ENCODE peak calls at places on chromosomes 11 and 22, in seven cellular contexts. Y, C, D, P, E, W and N are unnamed samples.

GRCh38 chr11:66136752-66137123 is 66.7 kb downstream of the PACS1 start:
- DNase-seq in Y (peak; percentile 87), C (no peak), D (no peak), P (no peak), E (no peak), W (peak; percentile 37), N (no peak)

GRCh38 chr11:67032830-67033555 is 10.1 kb downstream of the SYT12 start:
- DNase-seq in Y (peak; percentile 94), C (no peak), D (no peak), P (no peak), E (peak; percentile 91), W (no peak), N (no peak)

GRCh38 chr22:35377735-35378134 is 3.2 kb upstream of the HMOX1 start:
- DNase-seq in Y (no peak), C (no peak), D (no peak), P (no peak), E (no peak), W (no peak), N (no peak)

GRCh38 chr11:78377625-78378418 is 39.8 kb downstream of the GAB2 start:
- DNase-seq in Y (no peak), C (no peak), D (no peak), P (no peak), E (no peak), W (no peak), N (no peak)

GRCh38 chr11:105553015-105553414 is 56.9 kb upstream of the GRIA4 start:
- DNase-seq in Y (peak; percentile 41), C (no peak), D (no peak), P (no peak), E (no peak), W (no peak), N (no peak)

GRCh38 chr11:102680945-102681344 is 24.6 kb downstream of the MMP27 start:
- DNase-seq in Y (no peak), C (no peak), D (no peak), P (no peak), E (no peak), W (no peak), N (no peak)

GRCh38 chr22:39498368-39498767 is 3.7 kb upstream of the MIEF1 start:
- DNase-seq in Y (no peak), C (no peak), D (no peak), P (no peak), E (no peak), W (no peak), N (no peak)

GRCh38 chr11:40388097-40388818 is 1071.2 kb downstream of the LRRC4C start:
- DNase-seq in Y (peak; percentile 70), C (no peak), D (no peak), P (no peak), E (no peak), W (no peak), N (no peak)

GRCh38 chr11:88175004-88175706 is at the start of gene RAB38:
- DNase-seq in Y (peak; percentile 21), C (peak; percentile 36), D (peak; percentile 50), P (no peak), E (peak; percentile 82), W (no peak), N (peak; percentile 88)

GRCh38 chr11:20097319-20098221 is 62.7 kb downstream of the DBX1 start:
- DNase-seq in Y (peak; percentile 93), C (no peak), D (no peak), P (no peak), E (no peak), W (no peak), N (no peak)

GRCh38 chr11:20090654-20091374 is 69.5 kb downstream of the DBX1 start:
- DNase-seq in Y (no peak), C (no peak), D (no peak), P (no peak), E (no peak), W (no peak), N (no peak)

GRCh38 chr11:20093775-20094174 is 66.5 kb downstream of the DBX1 start:
- DNase-seq in Y (peak; percentile 73), C (no peak), D (no peak), P (no peak), E (no peak), W (no peak), N (no peak)

GRCh38 chr11:20099527-20099926 is 60.7 kb downstream of the DBX1 start:
- DNase-seq in Y (no peak), C (no peak), D (no peak), P (no peak), E (no peak), W (no peak), N (no peak)

DNA sequence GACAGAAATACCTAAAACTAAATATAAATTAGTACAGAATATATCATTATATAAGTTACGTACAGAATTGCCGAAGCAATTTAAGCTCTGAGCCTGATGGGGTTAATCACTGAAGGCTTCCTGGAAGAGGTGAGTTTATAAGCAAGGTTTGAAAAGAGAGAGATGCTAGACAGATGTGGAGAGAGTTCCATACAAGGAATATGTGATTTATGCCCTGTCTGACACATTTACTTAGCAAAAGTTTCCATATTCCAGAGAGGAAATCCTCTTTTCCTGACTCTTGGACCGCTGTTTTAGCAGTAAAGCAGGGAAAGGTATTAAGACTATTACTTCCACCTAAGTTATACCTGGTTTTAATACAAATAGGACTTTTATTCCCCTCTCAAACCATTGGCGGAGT is 65.1 kb downstream of the DBX1 start:
- DNase-seq in Y (no peak), C (no peak), D (no peak), P (no peak), E (no peak), W (no peak), N (no peak)
- H3K36me3 ChIP-seq in Y (peaks cover 31% of the 10 kb centered on the region), C (no peaks in the 10 kb centered on the region), D (no peaks in the 10 kb centered on the region), P (no peaks in the 10 kb centered on the region), E (no peaks in the 10 kb centered on the region), W (peaks cover 91% of the 10 kb centered on the region), N (peaks cover 53% of the 10 kb centered on the region)

GRCh38 chr11:110230377-110230776 is 66.0 kb downstream of the RDX start:
- DNase-seq in Y (no peak), C (no peak), D (no peak), P (no peak), E (no peak), W (peak; percentile 3), N (no peak)
- H3K36me3 ChIP-seq in Y (peaks cover 18% of the 10 kb centered on the region), C (peaks cover 16% of the 10 kb centered on the region), D (no peaks in the 10 kb centered on the region), P (no peaks in the 10 kb centered on the region), E (peaks cover 4% of the 10 kb centered on the region), W (peaks cover 36% of the 10 kb centered on the region), N (peaks cover 79% of the 10 kb centered on the region)

GRCh38 chr11:130891326-130891725 is 25.0 kb downstream of the SNX19 start:
- DNase-seq in Y (peak; percentile 41), C (no peak), D (no peak), P (no peak), E (no peak), W (no peak), N (no peak)

GRCh38 chr11:130888790-130889189 is 27.5 kb downstream of the SNX19 start:
- DNase-seq in Y (no peak), C (no peak), D (no peak), P (no peak), E (no peak), W (no peak), N (no peak)

GRCh38 chr11:130882138-130882551 is 34.1 kb downstream of the SNX19 start:
- DNase-seq in Y (no peak), C (no peak), D (no peak), P (no peak), E (peak; percentile 83), W (no peak), N (no peak)

GRCh38 chr11:130890039-130890745 is 26.1 kb downstream of the SNX19 start:
- DNase-seq in Y (peak; percentile 12), C (no peak), D (no peak), P (no peak), E (no peak), W (no peak), N (no peak)

DNA sequence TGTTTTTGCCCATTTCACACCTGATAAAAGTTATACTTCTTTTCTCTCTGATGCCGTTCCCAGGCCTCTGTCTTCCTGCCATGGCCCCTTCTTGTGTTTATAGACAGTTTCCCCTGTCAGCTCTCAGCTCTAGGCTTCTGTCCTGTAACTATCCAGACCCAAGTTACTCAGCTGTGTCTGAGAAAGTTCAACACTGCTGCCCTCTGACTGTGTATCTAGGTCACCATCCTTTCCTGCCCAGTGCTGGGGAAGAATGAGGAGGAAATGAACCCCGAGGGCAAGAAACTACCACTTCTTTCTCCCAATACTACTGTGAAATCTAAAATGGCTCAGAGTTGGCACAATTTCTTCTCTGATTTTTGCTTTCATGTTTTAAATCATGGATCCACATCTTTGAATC is 29.6 kb downstream of the SNX19 start:
- DNase-seq in Y (peak; percentile 20), C (no peak), D (no peak), P (no peak), E (no peak), W (no peak), N (no peak)
- H3K36me3 ChIP-seq in Y (peaks cover 24% of the 10 kb centered on the region), C (peaks cover 49% of the 10 kb centered on the region), D (peaks cover 3% of the 10 kb centered on the region), P (peaks cover 71% of the 10 kb centered on the region), E (peaks cover 2% of the 10 kb centered on the region), W (no peaks in the 10 kb centered on the region), N (peaks cover 45% of the 10 kb centered on the region)

GRCh38 chr11:63911440-63911839 is 5.5 kb downstream of the RCOR2 start:
- DNase-seq in Y (no peak), C (no peak), D (no peak), P (no peak), E (peak; percentile 74), W (no peak), N (no peak)

GRCh38 chr11:63907808-63908530 is 9.0 kb downstream of the RCOR2 start:
- DNase-seq in Y (no peak), C (no peak), D (no peak), P (no peak), E (no peak), W (no peak), N (no peak)

GRCh38 chr11:63910605-63911195 is 6.3 kb downstream of the RCOR2 start:
- DNase-seq in Y (no peak), C (no peak), D (no peak), P (no peak), E (no peak), W (no peak), N (no peak)

GRCh38 chr11:63908631-63909491 is 8.1 kb downstream of the RCOR2 start:
- DNase-seq in Y (no peak), C (no peak), D (no peak), P (no peak), E (peak; percentile 79), W (no peak), N (no peak)

DNA sequence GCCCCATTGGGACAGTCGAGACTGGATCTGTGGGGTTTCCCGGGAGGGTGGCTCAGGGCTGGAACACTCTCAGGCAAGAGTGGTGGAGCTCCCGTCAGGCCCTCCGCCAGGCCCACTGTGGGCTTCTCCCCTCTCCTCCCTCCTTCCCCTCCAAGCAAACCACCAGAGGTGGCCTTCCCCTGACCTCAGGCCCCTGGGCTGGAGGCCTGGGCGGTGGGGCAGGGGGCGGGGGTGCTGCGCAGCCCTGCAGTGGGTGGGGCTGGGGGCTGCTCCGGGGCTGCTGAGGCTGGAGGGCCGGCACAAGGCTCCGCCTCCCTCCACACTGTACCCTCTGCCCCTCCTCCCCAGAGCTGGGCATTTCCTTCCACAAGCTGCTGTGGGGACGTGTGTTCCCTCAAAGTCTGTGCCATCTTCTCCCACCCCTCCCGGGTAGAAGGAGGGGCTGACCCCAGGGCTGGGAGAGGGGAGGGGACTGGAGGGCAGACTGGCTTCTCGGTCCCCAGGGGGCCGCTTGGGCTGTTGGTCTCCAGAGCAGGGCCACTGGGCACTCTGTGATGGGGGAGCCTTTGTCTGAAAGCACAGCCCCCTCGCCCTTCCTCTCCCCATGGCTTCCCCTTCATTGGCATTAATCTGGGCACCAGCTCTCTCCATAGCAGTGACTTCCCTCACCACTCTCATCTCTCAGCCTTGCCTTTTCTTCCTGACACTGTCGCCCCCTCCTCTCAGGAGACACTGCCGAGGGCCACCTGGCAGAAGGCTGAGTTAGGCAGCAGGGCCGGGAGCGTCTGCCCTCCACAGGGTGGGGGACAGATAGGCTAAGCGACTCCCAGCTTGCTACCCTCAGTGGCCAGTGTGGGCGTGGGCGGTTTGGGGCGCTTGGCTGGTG is 7.1 kb downstream of the RCOR2 start:
- DNase-seq in Y (no peak), C (no peak), D (no peak), P (no peak), E (peak; percentile 73), W (no peak), N (no peak)
- H3K36me3 ChIP-seq in Y (peaks cover 35% of the 10 kb centered on the region), C (peaks cover 49% of the 10 kb centered on the region), D (peaks cover 2% of the 10 kb centered on the region), P (peaks cover 40% of the 10 kb centered on the region), E (no peaks in the 10 kb centered on the region), W (peaks cover 17% of the 10 kb centered on the region), N (peaks cover 48% of the 10 kb centered on the region)

GRCh38 chr11:21398195-21398594 is 728.8 kb downstream of the NELL1 start:
- DNase-seq in Y (no peak), C (no peak), D (no peak), P (no peak), E (no peak), W (no peak), N (no peak)
- H3K36me3 ChIP-seq in Y (no peaks in the 10 kb centered on the region), C (no peaks in the 10 kb centered on the region), D (no peaks in the 10 kb centered on the region), P (no peaks in the 10 kb centered on the region), E (no peaks in the 10 kb centered on the region), W (no peaks in the 10 kb centered on the region), N (no peaks in the 10 kb centered on the region)